ENCODE peak calls at places on chromosomes 16 and 17, in seven cellular contexts. P is lower lobe of right lung; Y is esophagus muscularis mucosa; K is uterus; J is naive thymus-derived CD4-positive, alpha-beta T cell; C is transverse colon; S is cardiac muscle cell. R is an unnamed sample. For H3K9me3 and H3K36me3, the result is how much of the 10 kb centered on the place peaks cover.

GRCh38 chr17:11935734-11936406 is 61.4 kb downstream of the ZNF18 start:
- DNase-seq in P (no peak), Y (no peak), K (no peak), J (no peak), C (peak), S (peak), R (no peak)

GRCh38 chr17:39702901-39703893 is 3.3 kb downstream of the ERBB2 start:
- DNase-seq in P (no peak), Y (no peak), K (no peak), J (no peak), C (no peak), S (no peak), R (no peak)

GRCh38 chr17:80101946-80102706 is 745 bp downstream of the GAA start:
- DNase-seq in P (no peak), Y (no peak), K (no peak), J (no peak), C (no peak), S (peak), R (no peak)

GRCh38 chr16:89507219-89507833 is 877 bp upstream of the SPG7 start:
- DNase-seq in P (peak), Y (no peak), K (no peak), J (no peak), C (no peak), S (no peak), R (peak)

GRCh38 chr17:61635913-61636432 is 45.0 kb upstream of the NACA2 start:
- DNase-seq in P (no peak), Y (no peak), K (no peak), J (peak), C (peak), S (peak), R (peak)

GRCh38 chr17:20127660-20128413 is 118.7 kb downstream of the SPECC1 start:
- DNase-seq in P (no peak), Y (no peak), K (no peak), J (no peak), C (no peak), S (peak), R (no peak)

GRCh38 chr16:51757921-51758479 is 606.9 kb upstream of the SALL1 start:
- DNase-seq in P (no peak), Y (no peak), K (no peak), J (no peak), C (no peak), S (no peak), R (no peak)

GRCh38 chr16:51420247-51420646 is 269.2 kb upstream of the SALL1 start:
- DNase-seq in P (no peak), Y (no peak), K (no peak), J (no peak), C (no peak), S (no peak), R (no peak)

GRCh38 chr17:57396515-57396921 is 140.2 kb downstream of the MSI2 start:
- DNase-seq in P (no peak), Y (no peak), K (no peak), J (no peak), C (no peak), S (no peak), R (no peak)

GRCh38 chr17:67377727-67378443 is 804 bp downstream of the PITPNC1 start:
- DNase-seq in P (peak), Y (no peak), K (peak), J (peak), C (peak), S (peak), R (peak)

GRCh38 chr17:50533720-50534148 is 1.2 kb downstream of the EPN3 start:
- DNase-seq in P (peak), Y (no peak), K (peak), J (no peak), C (peak), S (peak), R (no peak)

GRCh38 chr17:76714336-76714735 is 3.6 kb upstream of the MXRA7 start:
- DNase-seq in P (no peak), Y (no peak), K (no peak), J (no peak), C (no peak), S (no peak), R (no peak)

GRCh38 chr17:50459081-50459676 is 9.5 kb downstream of the CHAD start:
- DNase-seq in P (no peak), Y (no peak), K (no peak), J (no peak), C (peak), S (peak), R (no peak)

GRCh38 chr16:50244140-50244503 is 22.2 kb upstream of the ADCY7 start:
- DNase-seq in P (no peak), Y (no peak), K (no peak), J (no peak), C (no peak), S (no peak), R (no peak)

GRCh38 chr17:77613627-77614026 is 344.9 kb upstream of the TNRC6C start:
- DNase-seq in P (no peak), Y (no peak), K (no peak), J (no peak), C (no peak), S (no peak), R (no peak)

GRCh38 chr17:6753006-6753445 is 2.8 kb upstream of the XAF1 start:
- DNase-seq in P (peak), Y (no peak), K (peak), J (no peak), C (peak), S (peak), R (peak)

GRCh38 chr17:40502716-40503115 is 1.3 kb upstream of the TNS4 start:
- DNase-seq in P (no peak), Y (no peak), K (no peak), J (no peak), C (no peak), S (no peak), R (no peak)

GRCh38 chr16:1793578-1794220 is at the start of gene IGFALS:
- DNase-seq in P (peak), Y (no peak), K (no peak), J (no peak), C (no peak), S (no peak), R (no peak)

GRCh38 chr17:31286587-31286986 is 10.5 kb downstream of the OMG start:
- DNase-seq in P (no peak), Y (no peak), K (no peak), J (no peak), C (no peak), S (no peak), R (no peak)

GRCh38 chr17:13561606-13562270 is 40.0 kb downstream of the HS3ST3A1 start:
- DNase-seq in P (no peak), Y (no peak), K (peak), J (no peak), C (peak), S (peak), R (no peak)

GRCh38 chr16:2511996-2512919 is 1.5 kb upstream of the ATP6V0C start:
- DNase-seq in P (no peak), Y (no peak), K (no peak), J (no peak), C (no peak), S (no peak), R (peak)

GRCh38 chr16:5018791-5019190 is 14.9 kb downstream of the NAGPA start:
- DNase-seq in P (no peak), Y (no peak), K (no peak), J (no peak), C (no peak), S (no peak), R (no peak)

GRCh38 chr17:69906306-69906705 is 168.7 kb upstream of the KCNJ16 start:
- DNase-seq in P (no peak), Y (no peak), K (no peak), J (no peak), C (no peak), S (no peak), R (no peak)
- H3K9me3 ChIP-seq in P (under half), Y (under half), K (under half), J (under half), C (under half), S (under half), R (under half)

GRCh38 chr16:81471882-81472281 is 27.3 kb downstream of the CMIP start:
- DNase-seq in P (no peak), Y (no peak), K (no peak), J (no peak), C (no peak), S (no peak), R (no peak)

GRCh38 chr16:81472391-81472790 is 27.8 kb downstream of the CMIP start:
- DNase-seq in P (no peak), Y (no peak), K (no peak), J (no peak), C (no peak), S (no peak), R (no peak)

GRCh38 chr16:81473969-81474959 is 29.7 kb downstream of the CMIP start:
- DNase-seq in P (no peak), Y (no peak), K (no peak), J (no peak), C (no peak), S (no peak), R (no peak)

GRCh38 chr16:81473066-81473488 is 28.5 kb downstream of the CMIP start:
- DNase-seq in P (no peak), Y (no peak), K (no peak), J (no peak), C (no peak), S (no peak), R (no peak)

GRCh38 chr16:81473561-81473960 is 29.0 kb downstream of the CMIP start:
- DNase-seq in P (no peak), Y (no peak), K (no peak), J (no peak), C (no peak), S (peak), R (no peak)
- H3K36me3 ChIP-seq in P (under half), Y (under half), K (under half), J (under half), C (under half), S (under half), R (under half)

GRCh38 chr16:16003719-16004313 is 54.4 kb downstream of the ABCC1 start:
- DNase-seq in P (no peak), Y (no peak), K (no peak), J (no peak), C (no peak), S (no peak), R (no peak)
- H3K27ac ChIP-seq in P (no peak), Y (peak), K (no peak), J (no peak), C (peak), S (no peak), R (no peak)

GRCh38 chr17:52476638-52477313 is 318.3 kb upstream of the CA10 start:
- DNase-seq in P (no peak), Y (no peak), K (no peak), J (no peak), C (no peak), S (no peak), R (no peak)
- H3K9me3 ChIP-seq in P (under half), Y (under half), K (under half), J (under half), C (under half), S (under half), R (under half)

DNA sequence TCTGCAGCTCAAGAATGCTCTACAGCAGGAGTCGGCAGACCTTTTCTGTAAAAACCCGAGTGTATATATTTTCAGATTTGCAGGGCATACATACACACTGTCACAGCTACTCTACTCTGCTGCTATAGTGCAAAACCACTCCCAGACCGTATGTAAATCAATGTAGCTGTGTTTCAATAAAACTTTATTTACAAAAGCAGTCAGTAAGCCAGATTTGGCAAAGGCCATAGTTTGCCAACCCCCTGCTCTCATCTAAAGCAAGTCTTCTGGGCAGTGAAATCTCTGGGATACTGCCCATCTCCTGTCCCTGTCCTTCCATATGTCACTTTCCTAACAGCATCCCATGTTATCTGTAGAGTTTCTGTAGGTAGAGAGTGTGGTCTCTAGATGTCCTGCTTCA is 57.2 kb upstream of the GSG1L start:
- DNase-seq in P (no peak), Y (no peak), K (no peak), J (no peak), C (no peak), S (no peak), R (no peak)
- H3K36me3 ChIP-seq in P (half or more), Y (half or more), K (under half), J (half or more), C (under half), S (under half), R (half or more)

DNA sequence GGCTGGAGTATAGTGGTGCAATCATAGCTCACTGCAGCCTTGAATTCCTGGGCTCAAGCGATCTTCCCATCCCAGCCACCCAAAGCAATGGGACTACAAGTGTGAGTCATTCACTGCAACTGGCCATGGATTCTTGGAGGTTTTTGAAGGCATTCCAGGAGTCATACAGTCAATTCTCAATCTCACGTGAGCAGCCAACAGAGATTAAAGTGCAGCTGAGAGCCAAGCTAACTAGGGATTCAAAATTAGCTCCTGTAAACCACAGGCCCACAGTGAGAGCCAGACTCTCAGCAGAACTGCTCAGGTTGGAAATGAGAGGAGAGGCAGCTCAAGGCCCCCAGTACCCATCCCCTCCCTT is 30.2 kb downstream of the XPO6 start:
- DNase-seq in P (no peak), Y (no peak), K (peak), J (no peak), C (no peak), S (peak), R (no peak)
- H3K27ac ChIP-seq in P (no peak), Y (peak), K (no peak), J (peak), C (peak), S (peak), R (peak)

DNA sequence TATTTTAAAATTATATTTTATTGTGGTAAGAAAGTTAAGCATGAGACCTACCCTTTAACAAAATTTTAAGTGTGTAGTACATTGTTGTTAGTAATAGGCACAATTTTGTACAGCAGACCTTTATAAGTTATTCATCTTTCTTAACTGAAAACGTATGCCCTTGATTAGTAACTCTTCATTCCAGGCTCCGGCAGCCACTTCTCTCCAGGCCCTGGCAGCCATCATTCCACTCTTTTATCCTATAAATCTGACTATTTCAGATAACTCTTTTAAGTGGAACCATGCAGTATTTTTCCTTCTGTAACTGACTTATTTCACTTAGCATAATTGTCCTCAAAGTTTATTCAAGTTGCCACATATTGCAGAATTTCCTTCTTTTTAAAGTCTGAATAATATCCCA is 348.2 kb downstream of the CDH11 start:
- DNase-seq in P (no peak), Y (no peak), K (no peak), J (no peak), C (no peak), S (no peak), R (no peak)
- H3K9me3 ChIP-seq in P (under half), Y (under half), K (under half), J (under half), C (under half), S (under half), R (under half)

GRCh38 chr16:58588406-58588805 is 41.2 kb downstream of the CNOT1 start:
- DNase-seq in P (no peak), Y (no peak), K (no peak), J (no peak), C (no peak), S (no peak), R (no peak)
- H3K36me3 ChIP-seq in P (half or more), Y (half or more), K (under half), J (half or more), C (half or more), S (half or more), R (half or more)

GRCh38 chr17:32936894-32937500 is 9.0 kb downstream of the TMEM98 start:
- DNase-seq in P (peak), Y (no peak), K (peak), J (peak), C (peak), S (peak), R (peak)
- H3K27ac ChIP-seq in P (peak), Y (peak), K (peak), J (no peak), C (no peak), S (peak), R (no peak)

R was measured in CD4-positive, alpha-beta memory T cell.